ENCODE peak calls at places on chromosome 1, in seven cellular contexts. A is K562, K is SK-N-SH, I is GM12891, R is H1, F is GM12878, S is HepG2. W is an unnamed sample.

GRCh38 chr1:154193821-154194220 is 1.9 kb upstream of the TPM3 start:
- DNase-seq in A (no peak), K (no peak), I (no peak), R (no peak), F (no peak), S (peak), W (no peak)

GRCh38 chr1:156898151-156898550 is 4.6 kb downstream of the PEAR1 start:
- DNase-seq in A (no peak), K (peak), I (no peak), R (no peak), F (no peak), S (peak), W (no peak)

GRCh38 chr1:101235696-101236545 is 898 bp upstream of the S1PR1 start:
- DNase-seq in A (no peak), K (peak), I (peak), R (peak), F (peak), S (no peak), W (peak)

GRCh38 chr1:210633636-210634035 is 304.9 kb downstream of the HHAT start:
- DNase-seq in A (no peak), K (no peak), I (no peak), R (no peak), F (no peak), S (no peak), W (no peak)

GRCh38 chr1:161081519-161081918 is 7.8 kb downstream of the NECTIN4 start:
- DNase-seq in A (no peak), K (no peak), I (no peak), R (no peak), F (no peak), S (no peak), W (no peak)

GRCh38 chr1:84089470-84090261 is 54.4 kb upstream of the PRKACB start:
- DNase-seq in A (no peak), K (no peak), I (no peak), R (no peak), F (no peak), S (peak), W (no peak)

GRCh38 chr1:39563669-39564068 is 12.9 kb downstream of the PABPC4 start:
- DNase-seq in A (no peak), K (no peak), I (no peak), R (no peak), F (no peak), S (no peak), W (no peak)

GRCh38 chr1:223142795-223143759 is at the start of gene TLR5:
- DNase-seq in A (peak), K (peak), I (peak), R (peak), F (peak), S (no peak), W (peak)

GRCh38 chr1:161274874-161275273 is 16.3 kb downstream of the PCP4L1 start:
- DNase-seq in A (no peak), K (peak), I (no peak), R (no peak), F (no peak), S (no peak), W (no peak)

GRCh38 chr1:33015216-33015615 is 21.5 kb downstream of the AK2 start:
- DNase-seq in A (no peak), K (no peak), I (no peak), R (no peak), F (no peak), S (no peak), W (no peak)

DNA sequence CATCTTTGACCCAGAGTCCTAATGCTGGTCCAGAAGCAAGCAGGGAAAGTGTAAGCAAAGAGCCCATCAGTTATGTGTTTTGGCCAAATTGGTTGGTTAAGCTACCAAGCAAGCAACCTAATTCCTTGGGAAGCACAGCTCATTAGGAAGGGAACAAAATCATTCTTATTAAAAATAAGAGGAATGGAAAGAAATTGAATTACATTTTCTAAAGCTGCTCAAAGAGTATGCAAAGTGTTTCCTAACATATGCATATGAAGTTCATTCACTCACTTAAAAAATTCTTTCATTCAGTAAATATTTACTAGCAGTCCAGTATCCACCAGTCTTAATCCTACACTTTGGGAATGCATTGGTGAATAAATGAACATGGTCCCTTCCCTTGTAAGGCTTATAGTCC is 71.8 kb downstream of the RNF220 start:
- DNase-seq in A (no peak), K (no peak), I (no peak), R (no peak), F (no peak), S (no peak), W (no peak)
- TF ChIP-seq TAF1 in A (no peak), K (no peak), I (no peak), R (no peak), F (no peak), S (no peak), W (no peak)

GRCh38 chr1:183891158-183891557 is 86.2 kb downstream of the RGL1 start:
- DNase-seq in A (no peak), K (no peak), I (no peak), R (no peak), F (no peak), S (no peak), W (no peak)
- TF ChIP-seq TAF1 in A (no peak), K (no peak), I (no peak), R (no peak), F (no peak), S (no peak), W (no peak)

GRCh38 chr1:201175820-201176500 is 14.7 kb upstream of the IGFN1 start:
- DNase-seq in A (no peak), K (no peak), I (no peak), R (no peak), F (no peak), S (no peak), W (no peak)

GRCh38 chr1:201172336-201172735 is 18.1 kb upstream of the TMEM9 start:
- DNase-seq in A (no peak), K (no peak), I (no peak), R (no peak), F (no peak), S (no peak), W (no peak)

GRCh38 chr1:201172999-201173610 is 17.5 kb upstream of the IGFN1 start:
- DNase-seq in A (no peak), K (no peak), I (no peak), R (no peak), F (no peak), S (no peak), W (no peak)

GRCh38 chr1:201171063-201172036 is 17.1 kb upstream of the TMEM9 start:
- DNase-seq in A (peak), K (peak), I (peak), R (no peak), F (no peak), S (peak), W (peak)

GRCh38 chr1:201173736-201174135 is 16.9 kb upstream of the IGFN1 start:
- DNase-seq in A (no peak), K (no peak), I (no peak), R (no peak), F (no peak), S (no peak), W (no peak)
- TF ChIP-seq TAF1 in A (no peak), K (no peak), I (no peak), R (no peak), F (no peak), S (no peak), W (no peak)

DNA sequence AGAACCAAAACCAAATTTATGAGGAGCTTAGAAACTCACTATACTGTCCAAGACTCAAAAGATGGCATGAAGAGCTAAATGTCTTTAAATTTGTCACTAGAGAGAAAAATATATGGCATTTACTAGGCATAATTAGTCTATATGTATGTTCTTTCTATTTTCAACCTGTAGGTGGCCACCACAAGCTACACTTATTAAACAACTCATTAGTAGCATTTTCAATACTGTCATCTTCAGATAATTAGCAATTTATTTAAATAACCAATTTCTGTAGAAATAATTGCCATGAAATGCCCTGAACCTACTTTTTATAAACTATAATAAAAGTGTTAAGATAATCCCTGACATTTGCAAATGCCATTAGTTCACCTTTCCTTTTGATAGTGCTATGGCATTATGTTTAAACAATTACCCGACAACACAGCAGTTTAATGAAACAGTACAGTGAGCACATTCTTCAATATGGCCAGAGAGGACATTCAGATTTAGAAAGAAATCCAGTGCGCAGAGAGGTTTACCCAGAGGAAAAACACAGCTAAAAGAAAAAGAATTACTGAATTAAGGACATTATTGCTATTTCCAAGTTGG is 522.5 kb downstream of the PTBP2 start:
- DNase-seq in A (no peak), K (peak), I (no peak), R (no peak), F (no peak), S (no peak), W (no peak)
- TF ChIP-seq TAF1 in A (no peak), K (no peak), I (no peak), R (no peak), F (no peak), S (no peak), W (no peak)

GRCh38 chr1:200795151-200795550 is 56.5 kb downstream of the CAMSAP2 start:
- DNase-seq in A (no peak), K (no peak), I (no peak), R (no peak), F (no peak), S (no peak), W (no peak)

GRCh38 chr1:200793677-200794076 is 55.0 kb downstream of the CAMSAP2 start:
- DNase-seq in A (no peak), K (no peak), I (no peak), R (no peak), F (no peak), S (no peak), W (no peak)

GRCh38 chr1:200794506-200795065 is 55.9 kb downstream of the CAMSAP2 start:
- DNase-seq in A (no peak), K (no peak), I (no peak), R (no peak), F (no peak), S (no peak), W (no peak)
- TF ChIP-seq TAF1 in A (no peak), K (no peak), I (no peak), R (no peak), F (no peak), S (no peak), W (no peak)

GRCh38 chr1:77744576-77744975 is 15.1 kb downstream of the USP33 start:
- DNase-seq in A (no peak), K (no peak), I (no peak), R (no peak), F (no peak), S (no peak), W (no peak)

GRCh38 chr1:77741316-77741715 is 18.3 kb downstream of the USP33 start:
- DNase-seq in A (no peak), K (no peak), I (no peak), R (no peak), F (no peak), S (no peak), W (no peak)

GRCh38 chr1:77739235-77739634 is 20.4 kb downstream of the USP33 start:
- DNase-seq in A (no peak), K (no peak), I (no peak), R (no peak), F (no peak), S (no peak), W (no peak)

GRCh38 chr1:77742011-77742555 is 17.6 kb downstream of the USP33 start:
- DNase-seq in A (no peak), K (peak), I (no peak), R (no peak), F (no peak), S (no peak), W (no peak)
- TF ChIP-seq TAF1 in A (no peak), K (no peak), I (no peak), R (no peak), F (no peak), S (no peak), W (no peak)

DNA sequence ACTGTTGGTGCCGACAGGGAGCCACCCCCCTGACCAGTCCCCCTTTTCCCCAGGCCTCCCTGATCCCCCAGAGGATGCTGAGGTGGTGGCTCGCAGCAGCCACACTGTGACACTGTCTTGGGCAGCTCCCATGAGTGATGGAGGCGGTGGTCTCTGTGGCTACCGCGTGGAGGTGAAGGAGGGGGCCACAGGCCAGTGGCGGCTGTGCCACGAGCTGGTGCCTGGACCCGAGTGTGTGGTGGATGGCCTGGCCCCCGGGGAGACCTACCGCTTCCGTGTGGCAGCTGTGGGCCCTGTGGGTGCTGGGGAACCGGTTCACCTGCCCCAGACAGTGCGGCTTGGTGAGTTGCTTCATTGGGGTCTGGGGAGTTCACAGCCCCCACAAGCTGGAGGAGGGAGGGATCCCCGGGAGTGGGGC is 89.2 kb downstream of the TRIM11 start:
- DNase-seq in A (no peak), K (no peak), I (no peak), R (no peak), F (no peak), S (no peak), W (no peak)
- TF ChIP-seq TAF1 in A (no peak), K (no peak), I (no peak), R (no peak), F (no peak), S (no peak), W (no peak)

W was measured in GM12892.